ENCODE peak calls at places on chromosomes 4 and X, in five cellular contexts. E is transverse colon, T is HepG2, R is body of pancreas, H is endothelial cell of umbilical vein. L is an unnamed sample.

GRCh38 chrX:148741441-148741840 is 241.0 kb downstream of the AFF2 start:
- DNase-seq in H (no peak), T (no peak), R (no peak), E (no peak), L (no peak)

GRCh38 chrX:42422961-42423360 is 355.0 kb downstream of the PPP1R2C start:
- DNase-seq in H (no peak), E (no peak), R (no peak), T (no peak), L (no peak)

GRCh38 chrX:68826113-68826980 is 2.5 kb upstream of the EFNB1 start:
- DNase-seq in R (no peak), T (peak), E (no peak), H (no peak), L (no peak)

GRCh38 chr4:147788791-147789190 is 56.9 kb downstream of the ARHGAP10 start:
- DNase-seq in R (no peak), T (no peak), H (no peak), E (no peak), L (no peak)

GRCh38 chrX:40908026-40908425 is 172.7 kb upstream of the MED14 start:
- DNase-seq in E (no peak), T (no peak), H (peak), R (no peak), L (no peak)

GRCh38 chr4:39331191-39331590 is 35.0 kb downstream of the RFC1 start:
- DNase-seq in E (no peak), R (no peak), T (no peak), H (no peak), L (no peak)

GRCh38 chr4:972651-973424 is 531 bp downstream of the DGKQ start:
- DNase-seq in T (no peak), E (peak), H (peak), R (peak), L (peak)

GRCh38 chrX:72366746-72367145 is 61.0 kb upstream of the CITED1 start:
- DNase-seq in E (no peak), T (no peak), R (no peak), H (no peak), L (no peak)

GRCh38 chr4:21802406-21802805 is 146.2 kb downstream of the KCNIP4 start:
- DNase-seq in T (no peak), E (no peak), R (no peak), H (peak), L (no peak)

GRCh38 chr4:23297327-23297726 is 592.5 kb downstream of the PPARGC1A start:
- DNase-seq in E (no peak), H (no peak), R (no peak), T (no peak), L (no peak)

GRCh38 chr4:22339491-22339890 is 176.4 kb downstream of the ADGRA3 start:
- DNase-seq in T (no peak), R (no peak), H (no peak), E (no peak), L (no peak)

GRCh38 chrX:122625821-122626220 is 558.3 kb upstream of the GRIA3 start:
- DNase-seq in T (no peak), E (no peak), R (no peak), H (no peak), L (no peak)

GRCh38 chrX:371907-372306 is 14.8 kb downstream of the PPP2R3B start:
- DNase-seq in R (no peak), T (no peak), H (no peak), E (no peak), L (no peak)

GRCh38 chr4:10123227-10124101 is 6.9 kb upstream of the WDR1 start:
- DNase-seq in H (peak), E (peak), T (peak), R (no peak), L (peak)

GRCh38 chr4:175951794-175952193 is 113.8 kb upstream of the WDR17 start:
- DNase-seq in E (no peak), R (peak), H (no peak), T (no peak), L (no peak)

GRCh38 chr4:96164814-96165351 is 325.0 kb downstream of the PDHA2 start:
- DNase-seq in R (no peak), T (no peak), E (no peak), H (no peak), L (no peak)

GRCh38 chr4:67218883-67219282 is 326.4 kb downstream of the CENPC start:
- DNase-seq in H (no peak), R (no peak), E (no peak), T (no peak), L (no peak)

GRCh38 chr4:121096629-121097028 is 24.3 kb upstream of the NDNF start:
- DNase-seq in R (no peak), T (peak), H (peak), E (no peak), L (peak)

GRCh38 chrX:129534816-129535578 is 5.1 kb upstream of the OCRL start:
- DNase-seq in E (no peak), R (no peak), H (no peak), T (no peak), L (no peak)

GRCh38 chr4:88755454-88755853 is 57.8 kb upstream of the NAP1L5 start:
- DNase-seq in H (no peak), E (no peak), R (no peak), T (no peak), L (no peak)

GRCh38 chr4:87506974-87507701 is 22.0 kb downstream of the SPARCL1 start:
- DNase-seq in H (no peak), T (no peak), E (no peak), R (no peak), L (no peak)

GRCh38 chr4:151430737-151431457 is 21.9 kb downstream of the FHIP1A start:
- DNase-seq in T (no peak), H (no peak), R (no peak), E (no peak), L (no peak)

GRCh38 chrX:115058276-115058675 is 40.9 kb upstream of the IL13RA2 start:
- DNase-seq in H (peak), T (no peak), R (no peak), E (no peak), L (no peak)

GRCh38 chrX:47605024-47605423 is 14.6 kb downstream of the SYN1 start:
- DNase-seq in R (no peak), H (no peak), E (no peak), T (no peak), L (no peak)

GRCh38 chrX:71990518-71990917 is 79.9 kb downstream of the NHSL2 start:
- DNase-seq in T (no peak), E (no peak), H (no peak), R (no peak), L (no peak)

GRCh38 chrX:21412883-21413282 is 38.7 kb downstream of the CNKSR2 start:
- DNase-seq in T (no peak), R (no peak), E (no peak), H (no peak), L (no peak)

GRCh38 chr4:25892796-25893195 is 21.2 kb upstream of the SMIM20 start:
- DNase-seq in H (no peak), E (no peak), R (no peak), T (no peak), L (no peak)

GRCh38 chr4:26044524-26044923 is 130.5 kb downstream of the SMIM20 start:
- DNase-seq in E (no peak), H (no peak), R (no peak), T (no peak), L (no peak)

GRCh38 chr4:186104114-186104894 is at the start of gene FAM149A:
- DNase-seq in E (peak), R (peak), T (no peak), H (no peak), L (no peak)

GRCh38 chrX:153766098-153766817 is 2.2 kb downstream of the PLXNB3 start:
- DNase-seq in T (peak), R (no peak), H (peak), E (peak), L (peak)

GRCh38 chr4:70183168-70183939 is 12.2 kb upstream of the ODAM start:
- DNase-seq in T (peak), H (peak), E (peak), R (peak), L (peak)

GRCh38 chrX:28391528-28391927 is 195.7 kb upstream of the IL1RAPL1 start:
- DNase-seq in E (no peak), T (no peak), H (peak), R (no peak), L (no peak)

GRCh38 chr4:581753-582361 is 5.8 kb upstream of the TMEM271 start:
- DNase-seq in E (no peak), T (peak), R (no peak), H (no peak), L (no peak)

GRCh38 chr4:4202510-4202909 is 24.2 kb downstream of the OTOP1 start:
- DNase-seq in R (no peak), H (no peak), T (no peak), E (no peak), L (no peak)

GRCh38 chrX:107935200-107935599 is 47.0 kb downstream of the TEX13B start:
- DNase-seq in E (no peak), R (no peak), T (no peak), H (peak), L (no peak)

GRCh38 chr4:103092245-103092644 is 7.4 kb downstream of the BDH2 start:
- DNase-seq in R (no peak), E (no peak), T (no peak), H (no peak), L (no peak)

GRCh38 chrX:23548164-23548563 is 119.1 kb upstream of the PRDX4 start:
- DNase-seq in R (no peak), T (no peak), E (no peak), H (no peak), L (no peak)

GRCh38 chrX:107537815-107538214 is 88.4 kb downstream of the FRMPD3 start:
- DNase-seq in R (peak), E (no peak), T (peak), H (peak), L (peak)

GRCh38 chr4:53537606-53538005 is 53.7 kb downstream of the LNX1 start:
- DNase-seq in R (no peak), H (peak), T (no peak), E (peak), L (no peak)

GRCh38 chr4:182916483-182917181 is 554 bp downstream of the DCTD start:
- DNase-seq in H (peak), E (peak), T (no peak), R (peak), L (peak)

GRCh38 chr4:182914357-182914756 is 2.8 kb downstream of the DCTD start:
- DNase-seq in E (no peak), R (no peak), T (no peak), H (no peak), L (no peak)

GRCh38 chr4:182918044-182918607 is 940 bp upstream of the DCTD start:
- DNase-seq in T (no peak), H (no peak), R (no peak), E (no peak), L (no peak)

GRCh38 chr4:182918791-182919302 is 1.7 kb upstream of the DCTD start:
- DNase-seq in E (no peak), R (no peak), H (no peak), T (no peak), L (peak)

DNA sequence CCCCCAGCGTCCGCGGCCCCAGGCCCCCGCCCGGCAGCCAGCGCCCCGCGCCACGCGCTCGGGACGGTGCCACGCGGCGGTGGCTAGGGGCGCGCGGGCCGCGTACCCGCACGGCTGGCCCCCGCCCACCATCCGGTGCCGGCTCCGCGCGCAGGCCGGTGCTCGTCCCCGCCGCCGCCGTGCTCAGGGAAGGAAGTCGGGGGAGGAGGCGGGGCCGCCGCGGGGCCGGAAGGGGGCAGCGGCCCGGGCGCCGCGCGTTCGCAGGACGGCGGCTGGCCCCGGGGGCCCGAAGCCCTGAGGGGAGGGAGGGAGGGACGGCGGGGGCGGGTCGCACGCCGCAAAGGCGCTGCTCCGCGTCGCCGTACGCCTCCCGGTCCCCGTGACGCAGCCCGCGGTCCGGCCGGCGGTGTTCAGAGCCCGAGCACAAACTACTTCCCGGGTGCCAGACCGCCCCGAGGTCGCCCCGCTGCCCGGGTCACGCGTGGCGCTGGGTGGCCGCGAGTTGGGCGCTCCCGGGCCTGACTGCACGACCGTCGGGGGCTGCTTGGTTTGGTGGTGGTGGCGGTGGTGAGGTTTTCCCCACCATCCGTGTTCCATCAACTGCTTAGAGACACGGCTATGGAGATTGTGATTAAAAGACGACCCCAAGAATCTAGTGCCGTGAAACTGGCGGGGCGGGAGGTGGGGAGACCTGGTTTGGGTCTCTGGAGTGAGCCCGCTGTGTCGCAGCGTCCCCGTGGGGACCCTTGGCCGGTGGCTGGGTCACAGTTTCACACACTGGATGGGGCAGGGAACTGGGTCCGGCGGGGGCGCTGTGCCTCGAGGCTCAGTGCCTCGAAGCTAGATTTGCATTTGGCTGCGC is at the start of gene DCTD:
- DNase-seq in R (peak), T (peak), H (peak), E (peak), L (peak)
- TF ChIP-seq POLR2A in R (peak), T (peak), H (peak), E (peak), L (peak)

GRCh38 chr4:37892641-37893040 is 1.8 kb downstream of the TBC1D1 start:
- DNase-seq in T (no peak), H (no peak), R (no peak), E (peak), L (no peak)

GRCh38 chr4:37889849-37890500 is 909 bp upstream of the TBC1D1 start:
- DNase-seq in T (no peak), E (peak), H (no peak), R (no peak), L (no peak)

GRCh38 chr4:37893164-37893563 is 2.3 kb downstream of the TBC1D1 start:
- DNase-seq in R (no peak), E (no peak), H (no peak), T (no peak), L (no peak)

GRCh38 chr4:37890501-37891220 is at the start of gene TBC1D1:
- DNase-seq in H (no peak), E (peak), T (no peak), R (peak), L (no peak)

GRCh38 chr4:37891221-37892159 is 606 bp downstream of the TBC1D1 start:
- DNase-seq in T (no peak), E (peak), H (peak), R (peak), L (no peak)
- TF ChIP-seq POLR2A in T (no peak), E (no peak), H (no peak), R (no peak), L (no peak)

GRCh38 chr4:122899682-122900081 is 22.7 kb downstream of the NUDT6 start:
- DNase-seq in H (no peak), E (no peak), R (no peak), T (no peak), L (no peak)
- TF ChIP-seq POLR2A in H (no peak), E (no peak), R (no peak), T (no peak), L (no peak)

GRCh38 chrX:37867509-37868153 is 20.3 kb upstream of the DYNLT3 start:
- DNase-seq in R (no peak), T (no peak), E (no peak), H (no peak), L (peak)
- TF ChIP-seq POLR2A in R (no peak), T (no peak), E (no peak), H (no peak), L (no peak)

L was measured in erythroblast.